ENCODE peak calls at places on chromosomes 13 and 19, in nine cellular contexts. L is CD4-positive, CD25-positive, alpha-beta regulatory T cell; R is esophagus squamous epithelium; N is adrenal gland; A is tibial nerve; C is GM23248; E is mammary epithelial cell; G is ascending aorta; K is pancreas. T is an unnamed sample.

GRCh38 chr19:45657520-45658163 is 10.4 kb upstream of the GIPR start:
- DNase-seq in L (no peak), R (no peak), N (no peak), A (no peak), C (no peak), E (no peak), G (no peak), K (no peak), T (no peak)

GRCh38 chr19:48698046-48698445 is 2.3 kb downstream of the FUT2 start:
- DNase-seq in L (no peak), R (no peak), N (no peak), A (no peak), C (peak; percentile 54), E (peak; percentile 37), G (no peak), K (peak; percentile 57), T (peak; percentile 73)

GRCh38 chr19:56132316-56132822 is 8.7 kb upstream of the ZNF444 start:
- DNase-seq in L (no peak), R (no peak), N (no peak), A (no peak), C (no peak), E (no peak), G (peak; percentile 72), K (no peak), T (no peak)

GRCh38 chr13:40568672-40569350 is 97.6 kb downstream of the FOXO1 start:
- DNase-seq in L (no peak), R (no peak), N (no peak), A (no peak), C (peak; percentile 16), E (no peak), G (no peak), K (no peak), T (peak; percentile 60)

GRCh38 chr13:84609716-84610115 is 727.4 kb upstream of the SLITRK1 start:
- DNase-seq in L (no peak), R (no peak), N (no peak), A (no peak), C (peak; percentile 62), E (peak; percentile 65), G (no peak), K (no peak), T (no peak)

GRCh38 chr19:56946164-56946563 is 105.6 kb upstream of the PEG3 start:
- DNase-seq in L (no peak), R (no peak), N (peak; percentile 67), A (no peak), C (no peak), E (no peak), G (no peak), K (no peak), T (no peak)

GRCh38 chr19:11781295-11782057 is 14.7 kb downstream of the ZNF441 start:
- DNase-seq in L (no peak), R (no peak), N (no peak), A (no peak), C (peak; percentile 40), E (no peak), G (no peak), K (no peak), T (no peak)

GRCh38 chr13:46679369-46680180 is 117.4 kb downstream of the ESD start:
- DNase-seq in L (peak; percentile 75), R (no peak), N (peak; percentile 18), A (no peak), C (peak; percentile 87), E (no peak), G (no peak), K (no peak), T (peak; percentile 73)

GRCh38 chr19:48821633-48822032 is 10.8 kb upstream of the BCAT2 start:
- DNase-seq in L (no peak), R (no peak), N (no peak), A (no peak), C (no peak), E (no peak), G (no peak), K (no peak), T (no peak)

GRCh38 chr19:35714601-35715354 is 3.0 kb upstream of the KMT2B start:
- DNase-seq in L (peak; percentile 58), R (no peak), N (no peak), A (no peak), C (no peak), E (no peak), G (no peak), K (peak; percentile 21), T (no peak)

GRCh38 chr13:94435604-94436226 is 43.8 kb downstream of the DCT start:
- DNase-seq in L (peak; percentile 68), R (no peak), N (no peak), A (no peak), C (peak; percentile 65), E (peak; percentile 28), G (no peak), K (no peak), T (peak; percentile 52)

GRCh38 chr13:45196622-45197021 is 4.2 kb downstream of the KCTD4 start:
- DNase-seq in L (no peak), R (no peak), N (peak; percentile 23), A (no peak), C (peak; percentile 80), E (peak; percentile 98), G (no peak), K (no peak), T (no peak)

GRCh38 chr13:47226516-47226915 is 329.7 kb upstream of the HTR2A start:
- DNase-seq in L (no peak), R (no peak), N (no peak), A (no peak), C (peak; percentile 20), E (peak; percentile 10), G (no peak), K (no peak), T (no peak)

GRCh38 chr19:39474139-39474620 is 6.5 kb upstream of the TIMM50 start:
- DNase-seq in L (peak; percentile 60), R (no peak), N (peak; percentile 66), A (no peak), C (peak; percentile 49), E (no peak), G (peak; percentile 73), K (peak; percentile 42), T (peak; percentile 19)

GRCh38 chr13:48561461-48562224 is 28.8 kb upstream of the RCBTB2 start:
- DNase-seq in L (peak; percentile 76), R (no peak), N (no peak), A (no peak), C (no peak), E (no peak), G (no peak), K (no peak), T (no peak)

GRCh38 chr13:36919206-36919832 is 719 bp downstream of the SMAD9 start:
- DNase-seq in L (peak; percentile 2), R (no peak), N (peak; percentile 27), A (no peak), C (peak; percentile 74), E (peak; percentile 6), G (peak; percentile 76), K (peak; percentile 20), T (no peak)

GRCh38 chr13:36606060-36606459 is 67.8 kb upstream of the SERTM1 start:
- DNase-seq in L (no peak), R (no peak), N (no peak), A (no peak), C (no peak), E (no peak), G (no peak), K (no peak), T (no peak)

GRCh38 chr19:8005534-8006256 is at the start of gene ELAVL1:
- DNase-seq in L (peak; percentile 93), R (peak; percentile 33), N (peak; percentile 93), A (peak; percentile 84), C (peak; percentile 97), E (peak; percentile 90), G (peak; percentile 92), K (peak; percentile 83), T (peak; percentile 87)

GRCh38 chr13:47019977-47020376 is 123.1 kb upstream of the HTR2A start:
- DNase-seq in L (no peak), R (no peak), N (no peak), A (no peak), C (no peak), E (no peak), G (no peak), K (no peak), T (no peak)

GRCh38 chr13:28470286-28470685 is 24.6 kb downstream of the FLT1 start:
- DNase-seq in L (no peak), R (no peak), N (peak; percentile 16), A (no peak), C (no peak), E (no peak), G (no peak), K (no peak), T (no peak)

DNA sequence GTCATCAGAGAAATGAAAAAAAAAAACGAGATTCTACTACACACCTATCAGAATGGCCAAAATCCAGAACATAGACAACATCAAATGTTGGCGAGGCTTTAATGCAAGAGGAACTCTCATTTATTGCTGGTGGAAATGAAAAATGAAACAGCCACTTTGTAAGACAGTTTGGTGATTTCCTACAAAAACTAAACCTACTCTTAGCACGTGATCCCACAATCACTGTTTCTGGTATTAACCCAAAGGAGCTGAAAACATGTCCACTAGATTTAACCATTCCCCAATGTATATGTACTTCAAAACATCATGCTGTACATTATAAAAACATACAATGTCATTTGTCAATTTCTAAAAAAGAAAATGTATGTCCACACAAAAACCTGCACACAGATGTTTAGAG is 13.0 kb downstream of the MYCBP2 start:
- DNase-seq in L (peak; percentile 26), R (no peak), N (no peak), A (no peak), C (no peak), E (no peak), G (no peak), K (no peak), T (no peak)
- H3K27me3 ChIP-seq in L (no peaks in the 10 kb centered on the region), R (no peaks in the 10 kb centered on the region), N (no peaks in the 10 kb centered on the region), A (no peaks in the 10 kb centered on the region), C (no peaks in the 10 kb centered on the region), E (no peaks in the 10 kb centered on the region), G (no peaks in the 10 kb centered on the region), K (no peaks in the 10 kb centered on the region), T (no peaks in the 10 kb centered on the region)

GRCh38 chr19:18645035-18645511 is 8.2 kb downstream of the KLHL26 start:
- DNase-seq in L (no peak), R (no peak), N (peak; percentile 69), A (no peak), C (peak; percentile 22), E (no peak), G (peak; percentile 90), K (no peak), T (no peak)
- H3K4me1 ChIP-seq in L (no peaks in the 10 kb centered on the region), R (peaks cover 22% of the 10 kb centered on the region), N (peaks cover 7% of the 10 kb centered on the region), A (no peaks in the 10 kb centered on the region), C (peaks cover 10% of the 10 kb centered on the region), E (peaks cover 28% of the 10 kb centered on the region), G (peaks cover 42% of the 10 kb centered on the region), K (no peaks in the 10 kb centered on the region), T (no peaks in the 10 kb centered on the region)

DNA sequence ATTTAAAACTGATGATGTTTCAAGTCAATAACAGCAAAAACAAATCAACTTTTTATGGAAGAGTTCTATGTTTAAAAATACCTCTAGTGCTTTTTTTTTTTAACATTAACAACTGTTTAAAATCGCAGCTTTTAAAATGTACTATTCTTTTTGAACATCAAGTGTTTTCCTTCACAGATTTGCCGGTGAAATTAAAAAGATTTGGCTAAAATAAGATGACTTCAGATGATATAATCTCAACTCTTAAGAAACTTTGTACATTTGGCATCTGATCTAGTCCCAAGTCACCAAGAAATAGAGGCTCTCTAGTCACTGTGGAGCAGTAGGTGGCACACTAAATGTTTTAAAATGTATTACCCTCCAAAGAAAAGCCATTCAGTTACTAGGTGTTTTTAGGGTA is 5.0 kb downstream of the POU4F1 start:
- DNase-seq in L (no peak), R (no peak), N (no peak), A (no peak), C (no peak), E (no peak), G (no peak), K (no peak), T (no peak)
- H3K27me3 ChIP-seq in L (peaks cover 66% of the 10 kb centered on the region), R (peaks cover 43% of the 10 kb centered on the region), N (peaks cover 94% of the 10 kb centered on the region), A (peaks cover 22% of the 10 kb centered on the region), C (peaks cover 90% of the 10 kb centered on the region), E (peaks cover 87% of the 10 kb centered on the region), G (peaks cover 71% of the 10 kb centered on the region), K (peaks cover 4% of the 10 kb centered on the region), T (peaks cover 64% of the 10 kb centered on the region)

GRCh38 chr19:31693131-31693700 is 344.0 kb upstream of the TSHZ3 start:
- DNase-seq in L (no peak), R (no peak), N (no peak), A (no peak), C (no peak), E (no peak), G (no peak), K (no peak), T (no peak)
- H3K4me1 ChIP-seq in L (no peaks in the 10 kb centered on the region), R (no peaks in the 10 kb centered on the region), N (no peaks in the 10 kb centered on the region), A (no peaks in the 10 kb centered on the region), C (no peaks in the 10 kb centered on the region), E (no peaks in the 10 kb centered on the region), G (no peaks in the 10 kb centered on the region), K (no peaks in the 10 kb centered on the region), T (no peaks in the 10 kb centered on the region)

T was measured in small intestine.